ENCODE peak calls at places on chromosomes 16 and 17, in eight cellular contexts. M is AG09319, G is spleen, V is GM13977, P is cardiac muscle cell, I is right lobe of liver, C is coronary artery, E is psoas muscle. U is an unnamed sample.

GRCh38 chr17:49881054-49881402 is 33.2 kb upstream of the TAC4 start:
- DNase-seq in M (no peak), E (no peak), V (no peak), C (no peak), G (no peak), I (no peak), P (no peak), U (no peak)

GRCh38 chr17:79950306-79950705 is 85.4 kb downstream of the TBC1D16 start:
- DNase-seq in G (no peak), P (no peak), I (no peak), C (peak; percentile 71), E (peak; percentile 32), M (no peak), V (no peak), U (no peak)

GRCh38 chr17:18280766-18281165 is 20.3 kb downstream of the MIEF2 start:
- DNase-seq in P (no peak), G (no peak), C (no peak), M (no peak), I (no peak), E (peak; percentile 19), V (no peak), U (no peak)

GRCh38 chr17:58377005-58377660 is 25.1 kb upstream of the SUPT4H1 start:
- DNase-seq in P (no peak), V (no peak), M (no peak), C (no peak), G (no peak), E (no peak), I (no peak), U (no peak)

GRCh38 chr17:9973689-9974459 is 68.8 kb upstream of the RCVRN start:
- DNase-seq in G (no peak), V (no peak), E (no peak), C (no peak), M (no peak), P (no peak), I (no peak), U (no peak)

GRCh38 chr16:80583466-80583865 is 42.7 kb downstream of the DYNLRB2 start:
- DNase-seq in P (no peak), G (no peak), V (no peak), C (no peak), E (no peak), I (peak; percentile 32), M (peak; percentile 25), U (peak; percentile 45)

GRCh38 chr17:82353484-82353883 is 5.6 kb upstream of the TEX19 start:
- DNase-seq in P (no peak), C (no peak), M (no peak), G (no peak), E (peak; percentile 23), I (no peak), V (no peak), U (no peak)

GRCh38 chr16:85491798-85492616 is 121.1 kb upstream of the GSE1 start:
- DNase-seq in I (peak; percentile 80), P (peak; percentile 67), C (peak; percentile 83), V (no peak), M (no peak), E (peak; percentile 88), G (peak; percentile 85), U (no peak)

GRCh38 chr16:86307518-86307903 is 202.8 kb upstream of the FOXF1 start:
- DNase-seq in E (no peak), V (no peak), C (no peak), M (no peak), I (no peak), P (no peak), G (no peak), U (peak; percentile 71)

GRCh38 chr17:45018514-45019176 is 32.8 kb downstream of the DCAKD start:
- DNase-seq in G (no peak), P (no peak), C (no peak), E (no peak), V (peak; percentile 62), M (no peak), I (no peak), U (no peak)

GRCh38 chr17:42016411-42016831 is 818 bp downstream of the DNAJC7 start:
- DNase-seq in P (no peak), C (no peak), G (peak; percentile 70), V (no peak), E (no peak), I (no peak), M (no peak), U (no peak)

GRCh38 chr16:47065766-47066688 is 77.7 kb downstream of the NETO2 start:
- DNase-seq in G (peak; percentile 29), I (no peak), P (no peak), E (no peak), V (no peak), M (no peak), C (no peak), U (no peak)

GRCh38 chr16:53933407-53933806 is 229.5 kb downstream of the FTO start:
- DNase-seq in C (no peak), M (no peak), E (no peak), G (no peak), P (no peak), V (no peak), I (no peak), U (no peak)

GRCh38 chr16:1180772-1181714 is 28.1 kb downstream of the CACNA1H start:
- DNase-seq in G (no peak), C (peak; percentile 94), E (peak; percentile 68), M (no peak), V (no peak), I (no peak), P (no peak), U (no peak)
- TF ChIP-seq CTCF in G (no peak), C (no peak), E (no peak), M (no peak), V (peak; percentile 17), I (no peak), P (no peak), U (no peak)

GRCh38 chr17:29384901-29385300 is 5.3 kb upstream of the TAOK1 start:
- DNase-seq in I (no peak), C (no peak), G (no peak), E (no peak), V (no peak), M (no peak), P (no peak), U (no peak)
- TF ChIP-seq CTCF in I (no peak), C (no peak), G (no peak), E (no peak), V (no peak), M (no peak), P (no peak), U (no peak)

DNA sequence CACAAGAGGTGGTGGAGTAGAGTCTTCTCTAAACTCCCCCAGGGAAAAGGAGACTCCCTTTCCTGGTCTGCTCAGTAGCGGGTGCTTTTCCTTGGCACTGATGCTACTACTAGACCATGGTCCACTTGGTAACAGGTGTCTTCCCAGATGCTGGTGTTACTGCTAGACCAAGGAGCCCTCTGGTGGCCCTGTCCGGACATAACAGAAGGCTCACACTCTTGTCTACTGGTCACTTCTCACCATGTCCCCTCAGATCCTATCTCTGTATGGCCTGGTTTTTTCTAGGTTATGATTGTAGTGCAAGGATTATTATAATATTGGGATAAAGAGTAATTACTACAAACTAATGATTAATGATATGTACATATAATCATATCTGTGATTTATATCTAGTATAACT is 49.7 kb upstream of the ARL4D start:
- DNase-seq in M (no peak), P (no peak), C (no peak), I (no peak), E (no peak), V (no peak), G (no peak), U (no peak)
- TF ChIP-seq CTCF in M (no peak), P (no peak), C (no peak), I (no peak), E (no peak), V (peak; percentile 28), G (no peak), U (no peak)

GRCh38 chr16:14309001-14309886 is 238.1 kb downstream of the MRTFB start:
- DNase-seq in V (peak; percentile 48), C (no peak), E (peak; percentile 64), I (no peak), M (no peak), P (no peak), G (peak; percentile 68), U (no peak)
- TF ChIP-seq CTCF in V (peak; percentile 8), C (no peak), E (no peak), I (no peak), M (no peak), P (peak; percentile 8), G (no peak), U (peak; percentile 22)

GRCh38 chr16:70572050-70572925 is 48.7 kb downstream of the SF3B3 start:
- DNase-seq in V (no peak), G (no peak), P (no peak), C (no peak), I (no peak), E (no peak), M (no peak), U (no peak)

GRCh38 chr16:70572926-70573270 is 49.3 kb downstream of the SF3B3 start:
- DNase-seq in P (no peak), G (no peak), E (no peak), M (no peak), V (no peak), C (no peak), I (no peak), U (no peak)

GRCh38 chr16:70570967-70571570 is 47.5 kb downstream of the SF3B3 start:
- DNase-seq in V (no peak), P (no peak), E (no peak), I (no peak), C (no peak), G (no peak), M (no peak), U (no peak)

GRCh38 chr16:70569752-70570151 is 46.1 kb downstream of the SF3B3 start:
- DNase-seq in P (no peak), M (no peak), I (no peak), E (no peak), G (no peak), C (no peak), V (no peak), U (no peak)

DNA sequence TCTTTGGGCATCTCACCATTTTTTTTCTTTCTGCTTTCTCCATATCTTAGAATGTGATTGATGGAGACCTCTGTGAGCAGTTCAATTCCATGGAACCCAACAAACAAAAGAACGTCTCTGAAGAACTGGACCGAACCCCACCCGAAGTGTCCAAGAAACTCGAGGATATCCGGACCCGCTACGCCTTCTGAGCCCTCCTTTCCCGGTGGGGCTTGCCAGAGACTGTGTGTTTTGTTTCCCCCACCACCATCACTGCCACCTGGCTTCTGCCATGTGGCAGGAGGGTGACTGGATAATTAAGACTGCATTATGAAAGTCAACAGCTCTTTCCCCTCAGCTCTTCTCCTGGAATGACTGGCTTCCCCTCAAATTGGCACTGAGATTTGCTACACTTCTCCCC is 48.0 kb downstream of the SF3B3 start:
- DNase-seq in I (no peak), G (no peak), P (no peak), E (no peak), M (no peak), V (no peak), C (no peak), U (no peak)
- TF ChIP-seq CTCF in I (no peak), G (no peak), P (no peak), E (no peak), M (no peak), V (no peak), C (no peak), U (no peak)

GRCh38 chr16:89281829-89282228 is 64.3 kb downstream of the ZNF778 start:
- DNase-seq in P (no peak), G (no peak), C (no peak), I (no peak), E (no peak), M (no peak), V (no peak), U (no peak)
- TF ChIP-seq CTCF in P (no peak), G (no peak), C (no peak), I (no peak), E (no peak), M (no peak), V (no peak), U (no peak)

U was measured in AG09309.